ENCODE peak calls at places on chromosomes 6 and 20, in six cellular contexts. One of them, this sample, is unnamed. For H3K27me3, the result is how much of the 10 kb centered on the place peaks cover.

GRCh38 chr6:48744948-48745347 is 634.0 kb upstream of the PTCHD4 start:
- DNase-seq in pancreas: no peak
- DNase-seq in HCT116: no peak
- DNase-seq in upper lobe of right lung: no peak
- DNase-seq in brain microvascular endothelial cell: no peak
- DNase-seq in breast epithelium: no peak
- DNase-seq in this sample: peak

GRCh38 chr20:2538931-2539330 is 2.6 kb downstream of the TMC2 start:
- DNase-seq in pancreas: no peak
- DNase-seq in HCT116: no peak
- DNase-seq in upper lobe of right lung: no peak
- DNase-seq in brain microvascular endothelial cell: no peak
- DNase-seq in breast epithelium: no peak
- DNase-seq in this sample: no peak

GRCh38 chr20:44624152-44624551 is 27.3 kb downstream of the ADA start:
- DNase-seq in pancreas: no peak
- DNase-seq in HCT116: no peak
- DNase-seq in upper lobe of right lung: no peak
- DNase-seq in brain microvascular endothelial cell: no peak
- DNase-seq in breast epithelium: no peak
- DNase-seq in this sample: no peak

GRCh38 chr6:24492475-24492874 is 2.3 kb upstream of the ALDH5A1 start:
- DNase-seq in pancreas: no peak
- DNase-seq in HCT116: no peak
- DNase-seq in upper lobe of right lung: no peak
- DNase-seq in brain microvascular endothelial cell: no peak
- DNase-seq in breast epithelium: no peak
- DNase-seq in this sample: no peak

GRCh38 chr20:3572151-3572550 is 91.0 kb downstream of the GFRA4 start:
- DNase-seq in pancreas: no peak
- DNase-seq in HCT116: no peak
- DNase-seq in upper lobe of right lung: no peak
- DNase-seq in brain microvascular endothelial cell: no peak
- DNase-seq in breast epithelium: no peak
- DNase-seq in this sample: no peak

GRCh38 chr6:134148566-134148965 is 96.1 kb upstream of the SLC2A12 start:
- DNase-seq in pancreas: no peak
- DNase-seq in HCT116: no peak
- DNase-seq in upper lobe of right lung: no peak
- DNase-seq in brain microvascular endothelial cell: no peak
- DNase-seq in breast epithelium: no peak
- DNase-seq in this sample: no peak

GRCh38 chr20:19321176-19321575 is 108.7 kb downstream of the SLC24A3 start:
- DNase-seq in pancreas: no peak
- DNase-seq in HCT116: no peak
- DNase-seq in upper lobe of right lung: no peak
- DNase-seq in brain microvascular endothelial cell: no peak
- DNase-seq in breast epithelium: no peak
- DNase-seq in this sample: no peak

GRCh38 chr6:124661231-124661630 is 301.0 kb upstream of the RNF217 start:
- DNase-seq in pancreas: no peak
- DNase-seq in HCT116: no peak
- DNase-seq in upper lobe of right lung: no peak
- DNase-seq in brain microvascular endothelial cell: no peak
- DNase-seq in breast epithelium: no peak
- DNase-seq in this sample: no peak

GRCh38 chr6:30061766-30062458 is 847 bp downstream of the POLR1H start:
- DNase-seq in pancreas: peak
- DNase-seq in HCT116: no peak
- DNase-seq in upper lobe of right lung: no peak
- DNase-seq in brain microvascular endothelial cell: no peak
- DNase-seq in breast epithelium: peak
- DNase-seq in this sample: peak

GRCh38 chr20:10671850-10672578 is 1.8 kb downstream of the JAG1 start:
- DNase-seq in pancreas: peak
- DNase-seq in HCT116: no peak
- DNase-seq in upper lobe of right lung: peak
- DNase-seq in brain microvascular endothelial cell: no peak
- DNase-seq in breast epithelium: peak
- DNase-seq in this sample: no peak

GRCh38 chr20:10669843-10670446 is 3.9 kb downstream of the JAG1 start:
- DNase-seq in pancreas: no peak
- DNase-seq in HCT116: no peak
- DNase-seq in upper lobe of right lung: no peak
- DNase-seq in brain microvascular endothelial cell: no peak
- DNase-seq in breast epithelium: no peak
- DNase-seq in this sample: no peak

GRCh38 chr20:10672579-10673127 is 1.1 kb downstream of the JAG1 start:
- DNase-seq in pancreas: peak
- DNase-seq in HCT116: no peak
- DNase-seq in upper lobe of right lung: peak
- DNase-seq in brain microvascular endothelial cell: no peak
- DNase-seq in breast epithelium: no peak
- DNase-seq in this sample: no peak

GRCh38 chr20:10670521-10671220 is 3.1 kb downstream of the JAG1 start:
- DNase-seq in pancreas: no peak
- DNase-seq in HCT116: no peak
- DNase-seq in upper lobe of right lung: no peak
- DNase-seq in brain microvascular endothelial cell: no peak
- DNase-seq in breast epithelium: no peak
- DNase-seq in this sample: no peak

GRCh38 chr20:10671221-10671849 is 2.5 kb downstream of the JAG1 start:
- DNase-seq in pancreas: peak
- DNase-seq in HCT116: no peak
- DNase-seq in upper lobe of right lung: peak
- DNase-seq in brain microvascular endothelial cell: peak
- DNase-seq in breast epithelium: peak
- DNase-seq in this sample: peak
- TF ChIP-seq CTCF in pancreas: peak
- TF ChIP-seq CTCF in HCT116: peak
- TF ChIP-seq CTCF in upper lobe of right lung: peak
- TF ChIP-seq CTCF in brain microvascular endothelial cell: peak
- TF ChIP-seq CTCF in breast epithelium: peak
- TF ChIP-seq CTCF in this sample: peak

DNA sequence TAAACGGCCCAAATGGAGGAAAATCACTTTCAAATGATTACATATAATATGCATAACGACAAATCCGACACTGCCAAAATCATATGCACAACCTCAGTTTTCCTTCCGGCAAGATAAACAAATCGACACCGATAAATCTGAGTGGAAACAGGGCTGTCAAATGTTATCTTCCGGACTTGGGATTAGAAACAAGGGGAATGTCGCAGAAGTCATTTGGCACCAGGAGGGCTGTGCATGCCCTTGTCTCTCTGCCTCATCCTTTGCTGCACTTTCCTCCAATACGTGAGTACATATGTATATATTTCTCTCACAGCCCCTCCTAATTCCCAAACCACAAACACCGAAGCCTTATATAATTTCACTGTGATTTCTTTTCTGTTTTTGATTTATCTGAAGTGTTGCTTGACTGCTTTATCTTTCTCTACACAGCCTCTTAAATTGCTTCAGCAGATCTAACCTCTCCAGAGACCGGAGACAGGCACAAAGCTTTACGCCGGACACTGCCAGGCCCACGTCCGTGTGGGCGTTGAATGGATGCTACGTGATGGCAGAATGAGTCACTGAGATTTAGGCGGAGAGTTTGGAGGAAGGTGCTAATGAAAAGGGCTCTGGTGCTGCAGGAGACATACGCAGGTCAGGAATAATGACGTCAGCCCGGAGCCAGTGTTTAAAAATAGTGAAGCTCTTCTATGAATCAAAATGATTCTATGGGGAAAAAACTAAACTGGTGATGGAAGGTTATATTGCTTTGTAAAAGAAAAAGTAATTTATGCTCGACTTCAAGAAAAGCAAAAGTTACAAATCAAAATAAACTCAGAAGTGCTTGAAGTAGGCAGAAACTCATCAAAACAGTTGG is 21.0 kb upstream of the PRELID3B start:
- DNase-seq in pancreas: no peak
- DNase-seq in HCT116: peak
- DNase-seq in upper lobe of right lung: no peak
- DNase-seq in brain microvascular endothelial cell: peak
- DNase-seq in breast epithelium: no peak
- DNase-seq in this sample: peak
- H3K4me3 ChIP-seq in pancreas: no peak
- H3K4me3 ChIP-seq in HCT116: peak
- H3K4me3 ChIP-seq in upper lobe of right lung: no peak
- H3K4me3 ChIP-seq in brain microvascular endothelial cell: no peak
- H3K4me3 ChIP-seq in breast epithelium: no peak
- H3K4me3 ChIP-seq in this sample: no peak

DNA sequence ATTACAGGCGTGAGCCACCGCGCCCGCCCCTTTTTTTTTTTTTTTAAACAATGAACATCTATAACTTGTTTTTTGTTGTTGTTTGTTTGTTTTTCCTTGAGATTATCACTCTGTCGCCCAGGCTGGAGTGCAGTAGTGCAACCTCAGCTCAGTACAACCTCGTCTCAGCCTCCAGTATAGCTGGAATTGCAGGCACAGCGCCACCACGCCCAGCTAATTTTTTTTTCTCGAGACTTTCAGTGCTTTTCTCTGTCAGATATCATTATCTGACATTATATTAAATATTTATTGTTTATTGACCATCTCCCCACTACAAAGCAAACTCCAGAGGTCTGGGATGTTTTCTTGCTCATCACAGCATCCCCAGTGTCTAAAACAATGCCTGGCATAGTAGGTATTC is 2.3 kb upstream of the DLK2 start:
- DNase-seq in pancreas: no peak
- DNase-seq in HCT116: no peak
- DNase-seq in upper lobe of right lung: no peak
- DNase-seq in brain microvascular endothelial cell: no peak
- DNase-seq in breast epithelium: no peak
- DNase-seq in this sample: no peak
- H3K27me3 ChIP-seq in pancreas: under half
- H3K27me3 ChIP-seq in HCT116: under half
- H3K27me3 ChIP-seq in upper lobe of right lung: under half
- H3K27me3 ChIP-seq in brain microvascular endothelial cell: under half
- H3K27me3 ChIP-seq in breast epithelium: under half
- H3K27me3 ChIP-seq in this sample: under half

GRCh38 chr6:44363377-44363926 is 21.0 kb downstream of the SPATS1 start:
- DNase-seq in pancreas: no peak
- DNase-seq in HCT116: no peak
- DNase-seq in upper lobe of right lung: no peak
- DNase-seq in brain microvascular endothelial cell: no peak
- DNase-seq in breast epithelium: no peak
- DNase-seq in this sample: no peak
- TF ChIP-seq CTCF in pancreas: no peak
- TF ChIP-seq CTCF in HCT116: no peak
- TF ChIP-seq CTCF in upper lobe of right lung: no peak
- TF ChIP-seq CTCF in brain microvascular endothelial cell: no peak
- TF ChIP-seq CTCF in breast epithelium: no peak
- TF ChIP-seq CTCF in this sample: no peak

GRCh38 chr6:27720607-27721580 is 191.3 kb downstream of the OR2B2 start:
- DNase-seq in pancreas: no peak
- DNase-seq in HCT116: peak
- DNase-seq in upper lobe of right lung: no peak
- DNase-seq in brain microvascular endothelial cell: peak
- DNase-seq in breast epithelium: no peak
- DNase-seq in this sample: peak
- H3K4me3 ChIP-seq in pancreas: no peak
- H3K4me3 ChIP-seq in HCT116: peak
- H3K4me3 ChIP-seq in upper lobe of right lung: no peak
- H3K4me3 ChIP-seq in brain microvascular endothelial cell: peak
- H3K4me3 ChIP-seq in breast epithelium: no peak
- H3K4me3 ChIP-seq in this sample: no peak